ENCODE peak calls at places on chromosomes 11 and 22, in nine cellular contexts. V, C, U, D, S, J, R, I and N are unnamed samples.

GRCh38 chr11:25838918-25839611 is 492.9 kb upstream of the ANO3 start:
- DNase-seq in R (peak; percentile 31), I (no peak), S (no peak), J (no peak), U (no peak), D (no peak), V (no peak), C (no peak), N (peak; percentile 29)

GRCh38 chr22:21446128-21446826 is 20.9 kb upstream of the TMEM191C start:
- DNase-seq in I (no peak), D (no peak), C (peak; percentile 14), U (no peak), S (peak; percentile 3), V (no peak), R (no peak), J (no peak), N (no peak)

GRCh38 chr11:110712643-110713468 is 619 bp upstream of the ARHGAP20 start:
- DNase-seq in V (no peak), R (no peak), U (peak; percentile 47), S (peak; percentile 27), J (no peak), D (peak; percentile 17), C (peak; percentile 35), I (peak; percentile 69), N (no peak)

GRCh38 chr22:46362221-46362933 is 26.9 kb downstream of the TRMU start:
- DNase-seq in J (no peak), V (no peak), C (peak; percentile 49), S (no peak), U (no peak), I (peak; percentile 32), D (no peak), R (no peak), N (no peak)

GRCh38 chr22:28395920-28396447 is 283.7 kb downstream of the TTC28 start:
- DNase-seq in I (no peak), R (peak; percentile 4), S (no peak), J (no peak), C (no peak), U (peak; percentile 78), D (no peak), V (no peak), N (no peak)

GRCh38 chr22:48635825-48636224 is 1191.8 kb downstream of the BRD1 start:
- DNase-seq in J (no peak), C (peak; percentile 69), S (no peak), U (no peak), I (no peak), V (no peak), D (no peak), R (no peak), N (no peak)

GRCh38 chr11:117457835-117458234 is 130.2 kb downstream of the CEP164 start:
- DNase-seq in J (no peak), C (no peak), V (no peak), I (no peak), S (no peak), U (no peak), D (no peak), R (no peak), N (no peak)

GRCh38 chr11:116207349-116207748 is 565.4 kb downstream of the BUD13 start:
- DNase-seq in S (no peak), C (no peak), D (no peak), J (no peak), R (no peak), V (no peak), I (peak; percentile 61), U (no peak), N (no peak)

GRCh38 chr11:396511-396947 is 2.5 kb downstream of the PKP3 start:
- DNase-seq in C (no peak), J (no peak), D (no peak), U (peak; percentile 29), V (no peak), I (peak; percentile 86), S (no peak), R (no peak), N (no peak)

GRCh38 chr11:83087035-83087434 is 15.3 kb upstream of the RAB30 start:
- DNase-seq in D (no peak), J (no peak), U (peak; percentile 15), I (no peak), V (no peak), S (no peak), C (no peak), R (peak; percentile 62), N (no peak)

GRCh38 chr11:64358907-64359711 is at the start of gene RPS6KA4:
- DNase-seq in C (peak; percentile 73), J (peak; percentile 73), D (peak; percentile 75), R (peak; percentile 82), S (peak; percentile 56), U (peak; percentile 64), V (no peak), I (peak; percentile 95), N (no peak)

GRCh38 chr11:110529043-110529442 is 99.3 kb downstream of the FDX1 start:
- DNase-seq in S (no peak), R (peak; percentile 69), I (no peak), J (no peak), V (no peak), U (no peak), D (no peak), C (no peak), N (no peak)

DNA sequence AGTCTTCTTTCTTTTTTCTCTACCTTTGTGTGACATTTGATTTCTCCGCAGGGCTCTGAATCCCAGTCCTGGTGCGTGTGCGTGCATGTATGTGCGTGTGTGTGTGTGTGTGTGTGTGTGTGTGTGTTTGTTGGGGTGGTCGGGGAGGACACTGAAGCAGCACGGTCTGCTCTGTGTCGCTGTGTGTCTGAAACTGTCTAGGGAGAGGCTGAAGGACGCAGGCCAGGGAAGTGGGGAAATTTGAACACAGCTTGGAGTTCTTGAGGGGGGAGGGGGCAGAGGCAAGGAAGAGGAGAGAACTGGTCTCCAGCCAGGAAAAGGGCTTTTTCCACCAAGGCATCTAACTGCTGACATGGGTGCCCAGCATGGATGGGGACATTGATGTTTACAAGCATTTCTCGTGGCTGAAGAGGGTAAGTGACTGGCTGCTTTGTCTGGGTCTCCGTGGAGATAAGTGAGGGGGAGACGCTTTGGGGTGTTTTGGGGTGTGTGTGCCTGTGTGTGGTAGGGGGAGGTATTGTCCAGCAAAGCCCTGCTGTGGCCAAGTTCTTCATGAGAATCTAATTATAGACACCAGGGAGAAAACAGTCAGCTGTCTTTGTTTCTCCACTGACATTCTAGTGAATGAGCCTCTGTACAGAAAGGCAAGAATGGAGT is 63.6 kb downstream of the PPFIBP2 start:
- DNase-seq in D (peak; percentile 64), C (no peak), J (peak; percentile 36), U (peak; percentile 10), V (no peak), R (no peak), S (no peak), I (peak; percentile 29), N (no peak)
- H3K4me1 ChIP-seq in D (no peaks in the 10 kb centered on the region), C (peaks cover 52% of the 10 kb centered on the region), J (peaks cover 61% of the 10 kb centered on the region), U (peaks cover 45% of the 10 kb centered on the region), V (peaks cover 66% of the 10 kb centered on the region), R (peaks cover 34% of the 10 kb centered on the region), S (peaks cover 17% of the 10 kb centered on the region), I (peaks cover 55% of the 10 kb centered on the region), N (peaks cover 23% of the 10 kb centered on the region)

DNA sequence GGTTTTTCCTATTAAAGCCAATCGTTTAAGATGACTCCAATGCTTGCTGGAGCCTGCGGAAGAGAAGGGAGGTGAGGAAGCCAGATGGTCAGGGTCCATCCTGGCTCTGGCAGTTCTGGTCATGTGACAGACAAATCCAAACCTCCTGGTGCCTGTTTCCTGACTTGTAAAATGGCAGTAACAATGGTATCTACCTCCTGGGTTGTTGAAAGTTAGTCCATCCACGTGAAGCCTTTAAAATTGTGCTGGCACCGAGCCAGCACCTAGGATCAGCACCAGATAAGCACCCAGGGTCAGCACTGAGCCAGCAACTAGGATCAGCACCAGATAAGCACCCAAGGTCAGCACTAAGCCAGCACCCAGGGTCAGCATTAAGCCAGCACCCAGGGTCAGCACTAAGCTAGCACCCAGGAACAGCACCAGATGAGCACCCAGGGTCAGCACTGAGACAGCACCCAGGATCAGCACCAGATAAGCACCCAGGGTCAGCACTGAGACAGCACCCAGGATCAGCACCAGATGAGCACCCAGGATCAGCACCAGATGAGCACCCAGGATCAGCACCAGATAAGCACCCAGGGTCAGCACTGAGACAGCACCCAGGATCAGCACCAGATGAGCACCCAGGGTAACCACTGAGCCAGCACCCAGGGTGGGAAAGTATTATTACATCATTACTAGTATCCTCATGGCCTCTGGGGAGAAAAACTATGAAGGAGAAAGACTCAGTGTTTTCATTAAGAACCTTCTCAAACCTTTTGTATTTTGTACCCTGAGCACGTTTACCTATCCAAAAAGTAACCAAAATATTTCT is 17.2 kb downstream of the KIAA0930 start:
- DNase-seq in D (no peak), R (no peak), I (no peak), C (no peak), V (no peak), S (no peak), J (no peak), U (no peak), N (no peak)
- H3K27ac ChIP-seq in D (no peak overlapping the region), R (no peak overlapping the region), I (no peak overlapping the region), C (no peak overlapping the region), V (no peak overlapping the region), S (no peak overlapping the region), J (peak overlapping the region; percentile 9), U (no peak overlapping the region), N (no peak overlapping the region)

GRCh38 chr22:38867124-38867455 is 4.9 kb downstream of the CBX6 start:
- DNase-seq in V (no peak), I (no peak), D (no peak), S (no peak), R (no peak), U (no peak), J (no peak), C (no peak), N (no peak)

GRCh38 chr22:38868886-38869381 is 3.1 kb downstream of the CBX6 start:
- DNase-seq in R (peak; percentile 73), U (peak; percentile 50), V (peak; percentile 38), S (peak; percentile 74), D (peak; percentile 74), C (peak; percentile 86), J (peak; percentile 85), I (peak; percentile 83), N (no peak)

GRCh38 chr22:38867496-38868285 is 4.3 kb downstream of the CBX6 start:
- DNase-seq in S (no peak), I (no peak), R (no peak), V (no peak), D (peak; percentile 14), C (peak; percentile 11), J (no peak), U (no peak), N (no peak)

GRCh38 chr22:38869663-38870062 is 2.4 kb downstream of the CBX6 start:
- DNase-seq in J (no peak), I (no peak), S (no peak), R (no peak), U (no peak), D (no peak), C (peak; percentile 5), V (no peak), N (no peak)

DNA sequence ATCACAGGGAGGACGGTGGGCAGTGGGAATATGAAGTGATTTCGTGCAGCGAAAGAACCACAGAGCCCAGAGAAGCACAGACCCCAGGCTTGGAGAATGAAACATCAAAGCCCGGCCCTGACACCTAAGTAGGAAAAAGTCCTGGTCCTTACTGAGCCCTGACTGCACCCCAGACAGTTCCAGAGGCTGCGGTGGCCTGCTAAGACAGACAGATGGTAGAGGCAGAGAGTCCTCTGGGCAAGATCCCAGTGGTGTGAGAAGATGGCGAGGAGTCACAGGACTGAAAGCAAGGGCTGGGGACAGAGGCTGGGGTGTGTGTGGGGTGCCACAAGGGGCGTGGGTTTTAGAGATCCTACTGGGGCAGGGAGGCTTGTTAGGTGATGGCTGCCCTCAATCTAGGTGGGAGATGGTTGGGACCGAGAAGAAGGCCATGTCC is 3.7 kb downstream of the CBX6 start:
- DNase-seq in V (no peak), I (no peak), S (no peak), D (peak; percentile 11), J (no peak), U (no peak), C (peak; percentile 9), R (no peak), N (no peak)
- H3K4me1 ChIP-seq in V (peaks cover 68% of the 10 kb centered on the region), I (peaks cover 3% of the 10 kb centered on the region), S (peaks cover 18% of the 10 kb centered on the region), D (peaks cover under 1% of the 10 kb centered on the region), J (peaks cover 65% of the 10 kb centered on the region), U (peaks cover 2% of the 10 kb centered on the region), C (peaks cover 21% of the 10 kb centered on the region), R (peaks cover 15% of the 10 kb centered on the region), N (no peaks in the 10 kb centered on the region)

GRCh38 chr11:8354622-8355417 is 91.1 kb upstream of the LMO1 start:
- DNase-seq in I (peak; percentile 79), V (no peak), R (peak; percentile 32), C (no peak), U (peak; percentile 13), J (no peak), D (no peak), S (no peak), N (no peak)
- H3K27ac ChIP-seq in I (peak overlapping the region; percentile 91), V (no peak overlapping the region), R (no peak overlapping the region), C (no peak overlapping the region), U (no peak overlapping the region), J (no peak overlapping the region), D (no peak overlapping the region), S (no peak overlapping the region), N (no peak overlapping the region)